ENCODE peak calls at places on chromosomes 5 and 9, in five cellular contexts. Q is stimulated activated CD8-positive, alpha-beta memory T cell treated with anti-CD3 and anti-CD28 coated beads, Interleukin-2, amount 100 ng/mL, for 48 hours; L is left cardiac atrium; N is iris pigment epithelial cell; H is stimulated activated CD4-positive, alpha-beta T cell treated with anti-CD3 and anti-CD28 coated beads, Interleukin-15, amount 100 ng/mL, for 1 hour. O is an unnamed sample.

GRCh38 chr9:114417511-114417910 is 29.7 kb upstream of the AKNA start:
- DNase-seq in L (no peak), H (no peak), N (peak; percentile 67), Q (no peak), O (no peak)

GRCh38 chr5:140145818-140146522 is 20.2 kb downstream of the IGIP start:
- DNase-seq in L (peak; percentile 84), N (peak; percentile 72), Q (peak; percentile 40), H (peak; percentile 37), O (peak; percentile 36)

GRCh38 chr5:43554497-43554896 is 2.4 kb downstream of the PAIP1 start:
- DNase-seq in L (no peak), Q (no peak), H (no peak), N (no peak), O (no peak)

GRCh38 chr5:83924171-83924570 is 203.5 kb upstream of the HAPLN1 start:
- DNase-seq in H (no peak), L (no peak), Q (no peak), N (peak; percentile 65), O (no peak)

GRCh38 chr5:51382759-51383493 is at the start of gene ISL1:
- DNase-seq in Q (no peak), N (peak; percentile 80), L (peak; percentile 50), H (no peak), O (no peak)

GRCh38 chr5:157718529-157718928 is 12.7 kb upstream of the THG1L start:
- DNase-seq in H (no peak), L (no peak), Q (no peak), N (peak; percentile 79), O (no peak)

GRCh38 chr5:59789197-59789596 is 104.3 kb downstream of the PDE4D start:
- DNase-seq in N (peak; percentile 91), L (no peak), Q (no peak), H (no peak), O (no peak)

GRCh38 chr5:145551714-145552113 is 283.4 kb downstream of the PRELID2 start:
- DNase-seq in N (no peak), L (no peak), Q (no peak), H (no peak), O (no peak)

GRCh38 chr9:17349816-17350215 is 215.0 kb downstream of the CNTLN start:
- DNase-seq in H (no peak), L (no peak), N (peak; percentile 73), Q (no peak), O (no peak)

GRCh38 chr5:134246771-134247329 is 21.0 kb upstream of the PPP2CA start:
- DNase-seq in N (no peak), L (no peak), Q (no peak), H (no peak), O (no peak)

GRCh38 chr5:104372796-104373195 is 810.2 kb upstream of the NUDT12 start:
- DNase-seq in Q (no peak), L (no peak), N (peak; percentile 9), H (no peak), O (no peak)

GRCh38 chr9:21265421-21266189 is 25.8 kb upstream of the IFNA14 start:
- DNase-seq in N (no peak), H (no peak), Q (no peak), L (no peak), O (no peak)

O was measured in activated T-helper 1 cell treated with Interleukin-2 at 50 U/mL for 16 hours.